ENCODE peak calls at places on chromosomes 12 and 14, in eight cellular contexts. N is astrocyte of the spinal cord; U is RCC 7860; K is stimulated activated CD4-positive, alpha-beta T cell treated with anti-CD3 and anti-CD28 coated beads, Interleukin-2, amount 100 ng/mL, for 48 hours; R is mucosa of gallbladder; A is T-helper 9 cell; O is iPS-NIHi11; W is frontal cortex. T is an unnamed sample.

GRCh38 chr14:49989980-49990379 is 97.1 kb downstream of the ARF6 start:
- DNase-seq in U (no peak), W (no peak), N (no peak), A (no peak), O (no peak), R (no peak), K (no peak), T (no peak)

GRCh38 chr12:79138872-79139271 is 274.3 kb downstream of the SYT1 start:
- DNase-seq in A (no peak), O (no peak), N (no peak), K (no peak), W (no peak), R (no peak), U (no peak), T (no peak)

GRCh38 chr12:115375188-115375991 is 691.4 kb upstream of the TBX3 start:
- DNase-seq in U (peak; percentile 40), N (peak; percentile 82), O (no peak), W (no peak), A (no peak), R (no peak), K (no peak), T (no peak)

GRCh38 chr12:15158114-15158513 is 63.1 kb downstream of the RERG start:
- DNase-seq in U (no peak), K (no peak), R (no peak), A (no peak), O (no peak), N (no peak), W (no peak), T (no peak)

GRCh38 chr12:50618864-50619609 is 114.3 kb downstream of the DIP2B start:
- DNase-seq in N (peak; percentile 69), U (peak; percentile 97), K (no peak), A (no peak), O (no peak), R (no peak), W (no peak), T (no peak)

GRCh38 chr12:28543021-28543890 is 353.0 kb downstream of the CCDC91 start:
- DNase-seq in W (no peak), O (no peak), U (no peak), K (no peak), R (no peak), A (no peak), N (no peak), T (no peak)

GRCh38 chr12:92469837-92470236 is 233.0 kb upstream of the PLEKHG7 start:
- DNase-seq in W (no peak), R (no peak), O (no peak), U (no peak), A (no peak), N (peak; percentile 38), K (no peak), T (peak; percentile 79)

GRCh38 chr14:81062816-81063215 is 107.4 kb downstream of the TSHR start:
- DNase-seq in W (no peak), N (no peak), K (no peak), R (no peak), U (no peak), A (no peak), O (peak; percentile 26), T (no peak)

GRCh38 chr14:85333313-85333712 is 196.6 kb upstream of the FLRT2 start:
- DNase-seq in O (peak; percentile 24), R (no peak), W (no peak), N (peak; percentile 41), A (no peak), U (no peak), K (no peak), T (no peak)